ENCODE peak calls at places on chromosomes 16 and 17, in nine cellular contexts. P is LHCN-M2; R is lower lobe of right lung; T is stimulated activated naive B cell treated with anti-CD40 and anti-IgM and Interleukin-4, amounts not matched to agents 10 μg/mL and 1 μg/mL and 100 μg/mL, for 72 hours; B is effector CD4-positive, alpha-beta T cell; K is prostate gland; H is head of caudate nucleus; N is activated CD4-positive, alpha-beta T cell treated with anti-CD3 and anti-CD28 coated beads, Interleukin-2, amount 10 ng/mL, durations not matched to agents 7 days and 5 days; I is stimulated activated CD8-positive, alpha-beta memory T cell treated with anti-CD3 and anti-CD28 coated beads, Interleukin-4, amount 100 ng/mL, for 4 hours. L is an unnamed sample.

GRCh38 chr17:31293586-31293985 is 3.5 kb downstream of the OMG start:
- DNase-seq in P (no peak), R (no peak), T (no peak), B (no peak), K (no peak), H (no peak), N (no peak), I (no peak), L (no peak)

GRCh38 chr16:57380671-57381462 is 8.6 kb downstream of the CX3CL1 start:
- DNase-seq in P (peak; percentile 9), R (no peak), T (no peak), B (no peak), K (no peak), H (no peak), N (no peak), I (no peak), L (no peak)

GRCh38 chr17:44797809-44798208 is 32.3 kb downstream of the GJC1 start:
- DNase-seq in P (no peak), R (no peak), T (no peak), B (no peak), K (no peak), H (no peak), N (no peak), I (no peak), L (no peak)

GRCh38 chr17:35536664-35537160 is 766 bp downstream of the SLFN12L start:
- DNase-seq in P (no peak), R (no peak), T (no peak), B (peak; percentile 34), K (no peak), H (no peak), N (peak; percentile 24), I (no peak), L (no peak)

GRCh38 chr17:20010099-20010863 is 1.1 kb downstream of the SPECC1 start:
- DNase-seq in P (peak; percentile 55), R (no peak), T (no peak), B (no peak), K (peak; percentile 23), H (peak; percentile 71), N (no peak), I (no peak), L (peak; percentile 59)

GRCh38 chr17:57293077-57293476 is 36.8 kb downstream of the MSI2 start:
- DNase-seq in P (peak; percentile 21), R (no peak), T (no peak), B (no peak), K (peak; percentile 81), H (no peak), N (no peak), I (no peak), L (no peak)

GRCh38 chr17:2400474-2400866 is 390 bp downstream of the MNT start:
- DNase-seq in P (peak; percentile 42), R (peak; percentile 82), T (peak; percentile 59), B (peak; percentile 46), K (no peak), H (no peak), N (peak; percentile 68), I (no peak), L (peak; percentile 58)

GRCh38 chr16:56995136-56995805 is 5.9 kb downstream of the NLRC5 start:
- DNase-seq in P (no peak), R (no peak), T (no peak), B (no peak), K (no peak), H (no peak), N (no peak), I (no peak), L (no peak)

GRCh38 chr16:75460441-75460840 is 4.0 kb downstream of the TMEM170A start:
- DNase-seq in P (peak; percentile 85), R (no peak), T (no peak), B (no peak), K (no peak), H (no peak), N (no peak), I (no peak), L (no peak)

GRCh38 chr17:77499699-77500435 is 359.1 kb downstream of the SEC14L1 start:
- DNase-seq in P (no peak), R (no peak), T (no peak), B (no peak), K (no peak), H (peak; percentile 5), N (peak; percentile 6), I (no peak), L (no peak)

GRCh38 chr17:66304304-66305174 is 2.1 kb downstream of the PRKCA start:
- DNase-seq in P (peak; percentile 35), R (no peak), T (no peak), B (no peak), K (no peak), H (no peak), N (peak; percentile 36), I (no peak), L (no peak)

GRCh38 chr17:66733759-66734158 is 101.2 kb upstream of the CACNG5 start:
- DNase-seq in P (no peak), R (no peak), T (no peak), B (no peak), K (no peak), H (no peak), N (no peak), I (no peak), L (no peak)

GRCh38 chr17:411416-412120 is 59.0 kb upstream of the RPH3AL start:
- DNase-seq in P (no peak), R (no peak), T (no peak), B (no peak), K (no peak), H (no peak), N (no peak), I (no peak), L (no peak)

GRCh38 chr16:51002889-51003490 is 148.1 kb downstream of the SALL1 start:
- DNase-seq in P (no peak), R (no peak), T (no peak), B (no peak), K (no peak), H (no peak), N (no peak), I (no peak), L (no peak)

GRCh38 chr17:79657036-79657435 is 46.2 kb upstream of the RBFOX3 start:
- DNase-seq in P (no peak), R (no peak), T (no peak), B (no peak), K (peak; percentile 1), H (no peak), N (no peak), I (no peak), L (no peak)

GRCh38 chr16:67173808-67174705 is 3.7 kb downstream of the NOL3 start:
- DNase-seq in P (peak; percentile 93), R (peak; percentile 93), T (no peak), B (peak; percentile 61), K (peak; percentile 88), H (peak; percentile 87), N (peak; percentile 73), I (no peak), L (peak; percentile 42)

GRCh38 chr16:54325616-54326265 is 39.2 kb upstream of the IRX3 start:
- DNase-seq in P (peak; percentile 68), R (no peak), T (no peak), B (no peak), K (no peak), H (no peak), N (no peak), I (no peak), L (no peak)

GRCh38 chr17:18981642-18982424 is 22.7 kb downstream of the FAM83G start:
- DNase-seq in P (peak; percentile 56), R (no peak), T (no peak), B (no peak), K (peak; percentile 54), H (no peak), N (no peak), I (no peak), L (no peak)

GRCh38 chr16:22093952-22094351 is 1.6 kb downstream of the VWA3A start:
- DNase-seq in P (no peak), R (no peak), T (no peak), B (no peak), K (no peak), H (no peak), N (no peak), I (no peak), L (no peak)

GRCh38 chr16:11639925-11640899 is 28.0 kb upstream of the SNN start:
- DNase-seq in P (peak; percentile 85), R (peak; percentile 89), T (no peak), B (no peak), K (peak; percentile 86), H (peak; percentile 78), N (no peak), I (no peak), L (no peak)

L was measured in NCI-H748 treated with DMSO at 0.1 percent for 48 hours.